ENCODE peak calls at places on chromosomes 13 and 19, in ten cellular contexts. N is lower leg skin; P is AG08395; W is T-cell; C is NCI-H187; V is activated T-cell treated with anti-CD3 and anti-CD28 coated beads, Interleukin-2, amount 50 U/mL, for 72 hours; X is neural crest cell; B is NCI-H1436; L is omental fat pad; D is RCC 7860. G is an unnamed sample.

GRCh38 chr19:46150606-46151005 is 2.6 kb downstream of the IGFL2 start:
- DNase-seq in X (no peak), W (no peak), C (no peak), D (no peak), B (no peak), P (no peak), N (no peak), V (no peak), L (no peak), G (no peak)

GRCh38 chr13:39600766-39601165 is 2.2 kb downstream of the LHFPL6 start:
- DNase-seq in C (no peak), L (no peak), X (peak), W (no peak), D (no peak), V (no peak), P (no peak), B (no peak), N (no peak), G (peak)

GRCh38 chr13:65971541-65971940 is 1258.6 kb downstream of the PCDH9 start:
- DNase-seq in W (no peak), L (no peak), C (no peak), P (no peak), B (no peak), X (no peak), V (no peak), D (no peak), N (no peak), G (no peak)

GRCh38 chr19:28406237-28406596 is 806.7 kb downstream of the UQCRFS1 start:
- DNase-seq in D (no peak), V (no peak), P (no peak), X (no peak), L (no peak), N (no peak), B (peak), C (no peak), W (no peak), G (no peak)

GRCh38 chr19:36051637-36052036 is 2.4 kb downstream of the THAP8 start:
- DNase-seq in P (no peak), C (no peak), N (no peak), L (no peak), X (no peak), D (no peak), V (no peak), B (no peak), W (no peak), G (no peak)

GRCh38 chr19:45770192-45771101 is 1.4 kb upstream of the SIX5 start:
- DNase-seq in N (peak), B (peak), C (peak), L (peak), D (peak), P (peak), V (peak), W (peak), X (peak), G (peak)

GRCh38 chr13:31048521-31048920 is 113.2 kb downstream of the HSPH1 start:
- DNase-seq in W (no peak), B (no peak), N (no peak), L (no peak), D (peak), V (no peak), C (no peak), X (no peak), P (no peak), G (no peak)

GRCh38 chr13:27954406-27954851 is 14.7 kb downstream of the CDX2 start:
- DNase-seq in C (no peak), P (no peak), L (no peak), N (no peak), D (no peak), V (no peak), W (no peak), B (no peak), X (no peak), G (no peak)

GRCh38 chr19:39858541-39858940 is 12.4 kb upstream of the FBL start:
- DNase-seq in D (no peak), V (no peak), W (no peak), P (no peak), X (no peak), B (no peak), C (no peak), N (no peak), L (no peak), G (no peak)

G was measured in tibial nerve.